ENCODE peak calls at places on chromosomes 1 and 21, in eight cellular contexts. E, T, B, X, J, L, Z and P are unnamed samples.

GRCh38 chr1:158112994-158113758 is 67.5 kb upstream of the CD1D start:
- DNase-seq in E (peak), T (peak), B (no peak), X (peak), J (peak), L (no peak), Z (no peak), P (no peak)

GRCh38 chr1:230910755-230911117 is 42.4 kb upstream of the C1orf198 start:
- DNase-seq in E (no peak), T (no peak), B (no peak), X (no peak), J (no peak), L (no peak), Z (no peak), P (no peak)

GRCh38 chr1:210446479-210446878 is 117.8 kb downstream of the HHAT start:
- DNase-seq in E (no peak), T (peak), B (peak), X (no peak), J (no peak), L (no peak), Z (peak), P (peak)

GRCh38 chr1:181038399-181038873 is 4.7 kb downstream of the MR1 start:
- DNase-seq in E (peak), T (peak), B (no peak), X (peak), J (peak), L (no peak), Z (peak), P (peak)

GRCh38 chr1:7747605-7748004 is 23.5 kb upstream of the VAMP3 start:
- DNase-seq in E (no peak), T (no peak), B (no peak), X (no peak), J (no peak), L (no peak), Z (no peak), P (no peak)

GRCh38 chr1:78619029-78619428 is 1.2 kb upstream of the IFI44L start:
- DNase-seq in E (no peak), T (no peak), B (no peak), X (no peak), J (no peak), L (no peak), Z (no peak), P (no peak)

GRCh38 chr1:151980287-151981177 is 13.1 kb downstream of the S100A10 start:
- DNase-seq in E (no peak), T (no peak), B (peak), X (no peak), J (no peak), L (no peak), Z (no peak), P (no peak)

GRCh38 chr1:39395357-39395831 is 96.0 kb upstream of the BMP8A start:
- DNase-seq in E (no peak), T (no peak), B (no peak), X (no peak), J (peak), L (no peak), Z (no peak), P (no peak)

GRCh38 chr1:196407358-196408041 is 200.7 kb downstream of the KCNT2 start:
- DNase-seq in E (no peak), T (no peak), B (no peak), X (no peak), J (no peak), L (no peak), Z (no peak), P (no peak)

GRCh38 chr1:29645586-29645985 is 409.3 kb downstream of the PTPRU start:
- DNase-seq in E (no peak), T (no peak), B (no peak), X (no peak), J (no peak), L (no peak), Z (no peak), P (no peak)

GRCh38 chr1:22077728-22078127 is 25.2 kb downstream of the CDC42 start:
- DNase-seq in E (no peak), T (no peak), B (no peak), X (no peak), J (no peak), L (no peak), Z (no peak), P (no peak)

GRCh38 chr21:46178961-46179360 is 5.3 kb downstream of the SPATC1L start:
- DNase-seq in E (no peak), T (no peak), B (no peak), X (no peak), J (no peak), L (no peak), Z (no peak), P (no peak)

GRCh38 chr1:186306533-186306932 is 68.5 kb downstream of the TPR start:
- DNase-seq in E (no peak), T (no peak), B (no peak), X (no peak), J (no peak), L (no peak), Z (no peak), P (no peak)

GRCh38 chr1:212871976-212872375 is 13.9 kb downstream of the FLVCR1 start:
- DNase-seq in E (no peak), T (no peak), B (no peak), X (no peak), J (no peak), L (no peak), Z (no peak), P (no peak)

GRCh38 chr1:7478797-7479499 is 292.1 kb upstream of the VAMP3 start:
- DNase-seq in E (no peak), T (no peak), B (no peak), X (no peak), J (no peak), L (no peak), Z (no peak), P (no peak)